ENCODE peak calls at places on chromosome 12, in five cellular contexts. S is GM23248, J is mammary epithelial cell, K is HFF-Myc, F is IMR-90. A is an unnamed sample.

GRCh38 chr12:118981285-118982201 is at the start of gene SRRM4:
- DNase-seq in J (no peak), S (peak), F (no peak), K (no peak), A (no peak)

GRCh38 chr12:115191342-115191741 is 507.4 kb upstream of the TBX3 start:
- DNase-seq in J (no peak), F (no peak), S (peak), K (no peak), A (no peak)

GRCh38 chr12:46921048-46921753 is 95.4 kb upstream of the SLC38A4 start:
- DNase-seq in F (peak), K (no peak), S (peak), J (peak), A (no peak)

GRCh38 chr12:113899042-113899843 is 66.9 kb downstream of the RBM19 start:
- DNase-seq in K (no peak), J (no peak), S (no peak), F (no peak), A (no peak)

GRCh38 chr12:3755898-3756297 is 3.0 kb upstream of the CRACR2A start:
- DNase-seq in K (no peak), S (no peak), J (no peak), F (no peak), A (no peak)

GRCh38 chr12:75786071-75786470 is 245.5 kb downstream of the PHLDA1 start:
- DNase-seq in F (no peak), J (no peak), S (no peak), K (no peak), A (no peak)

GRCh38 chr12:70989232-70989631 is 68.7 kb upstream of the PTPRR start:
- DNase-seq in S (no peak), J (no peak), F (no peak), K (no peak), A (no peak)

GRCh38 chr12:132638541-132639408 is 20.2 kb downstream of the P2RX2 start:
- DNase-seq in S (peak), J (peak), F (peak), K (no peak), A (no peak)

GRCh38 chr12:7959278-7960063 is 23.5 kb upstream of the SLC2A3 start:
- DNase-seq in S (peak), K (no peak), J (peak), F (no peak), A (no peak)

GRCh38 chr12:7588703-7589329 is 76.9 kb downstream of the APOBEC1 start:
- DNase-seq in S (peak), F (peak), J (peak), K (peak), A (peak)

GRCh38 chr12:7107181-7108041 is 1.6 kb downstream of the C1RL start:
- DNase-seq in K (no peak), F (no peak), S (peak), J (peak), A (no peak)

GRCh38 chr12:41709463-41710285 is 435.0 kb downstream of the GXYLT1 start:
- DNase-seq in F (no peak), J (peak), K (no peak), S (peak), A (peak)

GRCh38 chr12:9074484-9075140 is 41.1 kb downstream of the A2M start:
- DNase-seq in S (no peak), K (no peak), J (no peak), F (no peak), A (no peak)

GRCh38 chr12:6955462-6956331 is 4.5 kb downstream of the PTPN6 start:
- DNase-seq in F (no peak), J (no peak), K (no peak), S (no peak), A (no peak)

GRCh38 chr12:105107176-105107496 is 395 bp upstream of the WASHC4 start:
- DNase-seq in K (no peak), F (peak), J (no peak), S (peak), A (no peak)

GRCh38 chr12:27673285-27673684 is 23.0 kb upstream of the REP15 start:
- DNase-seq in S (no peak), J (no peak), F (no peak), K (no peak), A (no peak)

GRCh38 chr12:27843714-27844245 is 63.7 kb upstream of the MANSC4 start:
- DNase-seq in J (no peak), S (no peak), F (peak), K (no peak), A (no peak)

GRCh38 chr12:47722926-47723631 is 2.2 kb downstream of the ENDOU start:
- DNase-seq in S (no peak), J (peak), F (no peak), K (no peak), A (no peak)

GRCh38 chr12:68223067-68223747 is 2.4 kb downstream of the IL26 start:
- DNase-seq in F (peak), S (peak), K (peak), J (peak), A (peak)

GRCh38 chr12:50394469-50395029 is 1.9 kb downstream of the FAM186A start:
- DNase-seq in J (no peak), F (no peak), K (no peak), S (peak), A (no peak)

GRCh38 chr12:8734873-8735381 is 37.1 kb downstream of the RIMKLB start:
- DNase-seq in F (peak), J (no peak), S (no peak), K (no peak), A (no peak)

GRCh38 chr12:95943231-95943842 is at the start of gene AMDHD1:
- DNase-seq in K (no peak), S (peak), J (peak), F (peak), A (peak)

GRCh38 chr12:116736962-116737773 is 701 bp downstream of the SPRING1 start:
- DNase-seq in S (peak), K (no peak), F (no peak), J (peak), A (peak)

GRCh38 chr12:15939111-15939510 is 28.0 kb downstream of the DERA start:
- DNase-seq in J (no peak), F (no peak), K (no peak), S (no peak), A (no peak)

GRCh38 chr12:24661657-24662096 is 287.2 kb downstream of the BCAT1 start:
- DNase-seq in J (peak), S (peak), F (peak), K (no peak), A (peak)

GRCh38 chr12:108702534-108702933 is 28.8 kb downstream of the CORO1C start:
- DNase-seq in S (no peak), F (no peak), J (no peak), K (no peak), A (no peak)
- H3K4me3 ChIP-seq in S (no peak), F (no peak), J (no peak), K (no peak), A (no peak)

DNA sequence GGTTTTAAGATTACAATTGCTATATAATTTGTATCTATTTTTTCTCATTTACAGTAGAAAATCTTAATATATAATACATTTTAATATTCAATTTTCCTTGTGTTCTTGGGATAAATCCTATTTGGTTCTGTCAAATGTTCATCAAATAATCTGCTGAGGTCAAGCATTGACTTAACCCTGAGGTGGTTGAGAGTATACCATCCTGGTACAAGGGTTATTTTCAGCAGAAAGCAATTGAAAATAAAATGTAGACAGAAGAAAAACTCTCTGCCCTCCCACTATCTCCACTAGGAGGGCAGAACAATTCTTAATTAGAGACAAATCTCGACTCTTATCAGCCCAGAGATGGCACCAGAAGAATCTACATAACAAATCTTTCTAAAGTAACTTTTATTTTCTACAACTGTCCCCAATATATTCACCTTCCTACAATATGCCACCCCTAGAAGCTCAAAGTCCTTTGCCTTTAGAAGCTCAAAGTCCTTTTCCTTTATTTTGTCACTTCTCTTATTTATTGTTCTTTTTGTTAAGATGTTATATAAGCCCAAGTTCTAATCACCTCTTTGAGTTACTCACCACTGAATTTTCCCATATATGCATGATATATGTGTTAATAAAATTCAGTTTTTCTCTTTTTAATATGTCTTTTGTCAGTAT is 57.9 kb upstream of the ERGIC2 start:
- DNase-seq in S (no peak), K (no peak), F (no peak), J (no peak), A (no peak)
- H3K4me3 ChIP-seq in S (no peak), K (no peak), F (no peak), J (no peak), A (no peak)

GRCh38 chr12:85835810-85836715 is at the start of gene RASSF9:
- DNase-seq in F (peak), J (peak), S (peak), K (no peak), A (peak)
- H3K4me3 ChIP-seq in F (no peak), J (peak), S (peak), K (no peak), A (peak)

DNA sequence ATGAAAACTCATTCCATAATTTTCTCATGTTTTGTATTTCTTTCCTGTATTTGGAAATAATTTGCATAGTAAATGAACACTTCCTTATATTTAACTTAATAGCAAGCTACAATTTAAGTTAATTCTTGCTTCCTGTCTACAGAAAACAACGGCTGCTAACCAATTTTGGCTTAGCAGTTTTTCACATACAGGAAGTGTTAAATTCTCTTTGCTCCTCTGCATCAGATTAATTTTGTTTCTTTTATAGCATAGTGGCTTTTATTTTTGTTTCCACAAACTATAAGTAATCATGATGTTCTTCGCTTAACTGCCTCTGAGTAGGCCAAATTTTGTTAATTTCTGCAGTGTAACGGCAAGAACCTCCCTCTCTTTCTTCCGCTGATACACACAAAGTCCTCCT is 182.9 kb downstream of the ALX1 start:
- DNase-seq in K (no peak), S (no peak), J (no peak), F (no peak), A (no peak)
- H3K4me3 ChIP-seq in K (no peak), S (no peak), J (no peak), F (no peak), A (no peak)

DNA sequence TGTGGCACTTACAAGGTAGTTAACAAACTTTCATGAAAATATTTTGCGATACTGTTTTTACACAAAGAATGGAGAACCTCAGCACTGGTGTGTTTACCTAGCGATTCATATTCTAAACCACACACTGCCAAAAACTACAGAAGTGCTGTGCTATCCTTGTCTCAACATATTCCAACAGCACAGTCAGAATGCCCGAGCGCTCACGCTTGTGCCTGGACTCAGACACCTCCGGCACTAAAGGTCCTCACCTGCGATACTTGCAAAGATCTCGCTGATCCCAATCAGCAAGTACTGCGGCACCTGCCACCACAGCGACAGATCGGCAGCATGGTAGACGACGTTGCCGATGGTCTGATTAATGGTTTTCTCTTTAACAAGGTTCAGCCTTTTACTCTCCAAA is 23.2 kb downstream of the SLC15A4 start:
- DNase-seq in K (no peak), S (no peak), F (no peak), J (no peak), A (no peak)
- H3K4me3 ChIP-seq in K (no peak), S (no peak), F (no peak), J (no peak), A (no peak)

GRCh38 chr12:111429760-111430417 is 24.2 kb downstream of the SH2B3 start:
- DNase-seq in K (no peak), S (no peak), J (no peak), F (no peak), A (no peak)
- H3K4me3 ChIP-seq in K (no peak), S (no peak), J (no peak), F (no peak), A (no peak)

GRCh38 chr12:97493729-97494128 is 31.1 kb downstream of the RMST start:
- DNase-seq in K (no peak), F (no peak), J (no peak), S (no peak), A (no peak)
- H3K4me3 ChIP-seq in K (no peak), F (no peak), J (no peak), S (no peak), A (no peak)

GRCh38 chr12:106766393-106766826 is 8.1 kb upstream of the RIC8B start:
- DNase-seq in S (peak), J (no peak), K (no peak), F (no peak), A (no peak)
- H3K4me3 ChIP-seq in S (no peak), J (no peak), K (no peak), F (no peak), A (no peak)

A was measured in MG63.